ENCODE peak calls at places on chromosome 21, in five cellular contexts. Z, K, R, Q and Y are unnamed samples.

GRCh38 chr21:40531421-40531820 is 315.5 kb downstream of the DSCAM start:
- DNase-seq in Z (no peak), K (no peak), Q (no peak), R (peak; percentile 22), Y (no peak)

GRCh38 chr21:18772404-18772803 is 368.8 kb upstream of the TMPRSS15 start:
- DNase-seq in R (peak; percentile 66), K (no peak), Z (no peak), Q (no peak), Y (peak; percentile 89)

GRCh38 chr21:23021481-23021880 is 2023.3 kb downstream of the NCAM2 start:
- DNase-seq in Q (no peak), Z (no peak), R (no peak), K (no peak), Y (no peak)

GRCh38 chr21:19224090-19224489 is 820.5 kb upstream of the TMPRSS15 start:
- DNase-seq in R (no peak), Q (no peak), Z (no peak), K (no peak), Y (no peak)

GRCh38 chr21:43290529-43291346 is 121.9 kb downstream of the CRYAA start:
- DNase-seq in R (no peak), Q (no peak), K (peak; percentile 60), Z (no peak), Y (no peak)

GRCh38 chr21:43639470-43640178 is 19.7 kb downstream of the HSF2BP start:
- DNase-seq in Q (no peak), K (no peak), R (peak; percentile 21), Z (peak; percentile 50), Y (peak; percentile 22)

GRCh38 chr21:26138615-26139257 is 31.8 kb downstream of the APP start:
- DNase-seq in Q (no peak), K (no peak), R (no peak), Z (no peak), Y (no peak)

GRCh38 chr21:39037807-39038405 is 145.3 kb downstream of the PSMG1 start:
- DNase-seq in K (no peak), Z (no peak), R (no peak), Q (peak; percentile 56), Y (no peak)

GRCh38 chr21:26961704-26962103 is 5.2 kb downstream of the ADAMTS5 start:
- DNase-seq in Z (no peak), R (no peak), Q (no peak), K (no peak), Y (no peak)

GRCh38 chr21:26115346-26115745 is 55.2 kb downstream of the APP start:
- DNase-seq in K (no peak), R (no peak), Q (no peak), Z (no peak), Y (no peak)

GRCh38 chr21:33873116-33873515 is 42.5 kb downstream of the ATP5PO start:
- DNase-seq in R (no peak), Z (no peak), K (no peak), Q (no peak), Y (no peak)

GRCh38 chr21:25934771-25935224 is 200.0 kb downstream of the GABPA start:
- DNase-seq in Q (peak; percentile 92), R (peak; percentile 98), Z (peak; percentile 86), K (peak; percentile 64), Y (peak; percentile 96)

GRCh38 chr21:25772680-25773079 is 37.9 kb downstream of the GABPA start:
- DNase-seq in Q (no peak), K (no peak), Z (no peak), R (peak; percentile 3), Y (no peak)

GRCh38 chr21:38499296-38499695 is 1.0 kb upstream of the ERG start:
- DNase-seq in Z (no peak), Q (no peak), K (no peak), R (peak; percentile 60), Y (no peak)

GRCh38 chr21:14243461-14243860 is 27.5 kb downstream of the RBM11 start:
- DNase-seq in K (no peak), R (no peak), Z (no peak), Q (no peak), Y (no peak)

GRCh38 chr21:21199342-21200102 is 201.3 kb downstream of the NCAM2 start:
- DNase-seq in K (no peak), Z (no peak), Q (no peak), R (no peak), Y (no peak)

GRCh38 chr21:21200939-21201610 is 202.9 kb downstream of the NCAM2 start:
- DNase-seq in Q (no peak), Z (no peak), R (peak; percentile 30), K (no peak), Y (no peak)

GRCh38 chr21:21203822-21204339 is 205.7 kb downstream of the NCAM2 start:
- DNase-seq in Q (no peak), Z (no peak), R (no peak), K (no peak), Y (no peak)

GRCh38 chr21:21196848-21197247 is 198.6 kb downstream of the NCAM2 start:
- DNase-seq in R (no peak), Q (no peak), Z (no peak), K (no peak), Y (no peak)

DNA sequence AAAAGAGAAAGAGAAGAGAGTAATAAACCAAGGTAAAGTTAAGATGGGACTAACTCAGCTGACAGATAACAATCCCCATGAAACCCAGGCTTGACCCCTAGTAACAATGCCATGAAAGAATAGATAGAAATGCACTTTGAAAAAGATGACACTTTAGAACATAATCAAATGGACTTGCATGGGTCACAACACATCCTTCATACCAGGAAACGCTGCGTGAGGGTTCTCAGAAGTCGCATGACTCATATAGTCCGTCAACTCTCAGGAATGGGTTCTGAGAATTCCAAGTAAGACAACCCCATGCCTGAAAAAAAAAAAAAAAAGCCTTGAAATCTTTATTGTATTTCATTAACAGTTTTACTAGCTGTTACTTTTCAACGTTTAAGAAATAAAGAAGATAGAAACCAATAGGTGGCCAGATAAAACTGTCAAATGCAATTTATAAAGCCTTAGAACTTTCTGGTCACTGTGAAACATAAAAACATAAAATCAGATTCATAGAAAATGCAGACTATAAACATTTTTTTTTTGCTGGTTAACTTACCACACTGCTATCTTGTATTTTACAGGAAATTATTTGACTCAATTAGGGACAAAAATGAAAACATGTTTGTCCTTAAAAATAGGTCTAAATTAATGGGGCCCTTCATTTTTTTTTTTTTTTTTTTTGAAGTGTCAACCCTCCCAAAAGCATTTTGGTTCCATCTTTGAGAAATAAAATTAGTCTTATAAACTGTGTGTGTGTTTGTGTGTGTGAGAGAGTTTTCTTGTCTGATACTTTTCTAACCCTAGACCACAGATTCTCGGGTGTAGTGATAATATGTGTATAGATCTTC is 202.1 kb downstream of the NCAM2 start:
- DNase-seq in K (no peak), Z (peak; percentile 93), Q (peak; percentile 83), R (peak; percentile 100), Y (peak; percentile 98)
- H3K4me3 ChIP-seq in K (peak overlapping the region; percentile 34), Z (no peak overlapping the region), Q (peak overlapping the region; percentile 32), R (peak overlapping the region; percentile 37), Y (no peak overlapping the region)

GRCh38 chr21:35204125-35204524 is 155.0 kb upstream of the RUNX1 start:
- DNase-seq in R (peak; percentile 81), Z (no peak), K (no peak), Q (no peak), Y (peak; percentile 46)

GRCh38 chr21:35206141-35207125 is 157.3 kb upstream of the RUNX1 start:
- DNase-seq in Z (no peak), K (no peak), Q (no peak), R (peak; percentile 42), Y (no peak)

GRCh38 chr21:35207322-35207721 is 158.2 kb upstream of the RUNX1 start:
- DNase-seq in Q (no peak), R (no peak), K (no peak), Z (no peak), Y (no peak)

GRCh38 chr21:35203093-35204021 is 154.3 kb upstream of the RUNX1 start:
- DNase-seq in R (peak; percentile 93), K (no peak), Q (no peak), Z (no peak), Y (peak; percentile 93)

GRCh38 chr21:35204850-35205564 is 155.9 kb upstream of the RUNX1 start:
- DNase-seq in Z (peak; percentile 93), K (peak; percentile 80), R (peak; percentile 97), Q (peak; percentile 89), Y (peak; percentile 83)
- TF ChIP-seq CTCF in Z (peak; percentile 41), K (no peak), R (no peak), Q (no peak), Y (no peak)

DNA sequence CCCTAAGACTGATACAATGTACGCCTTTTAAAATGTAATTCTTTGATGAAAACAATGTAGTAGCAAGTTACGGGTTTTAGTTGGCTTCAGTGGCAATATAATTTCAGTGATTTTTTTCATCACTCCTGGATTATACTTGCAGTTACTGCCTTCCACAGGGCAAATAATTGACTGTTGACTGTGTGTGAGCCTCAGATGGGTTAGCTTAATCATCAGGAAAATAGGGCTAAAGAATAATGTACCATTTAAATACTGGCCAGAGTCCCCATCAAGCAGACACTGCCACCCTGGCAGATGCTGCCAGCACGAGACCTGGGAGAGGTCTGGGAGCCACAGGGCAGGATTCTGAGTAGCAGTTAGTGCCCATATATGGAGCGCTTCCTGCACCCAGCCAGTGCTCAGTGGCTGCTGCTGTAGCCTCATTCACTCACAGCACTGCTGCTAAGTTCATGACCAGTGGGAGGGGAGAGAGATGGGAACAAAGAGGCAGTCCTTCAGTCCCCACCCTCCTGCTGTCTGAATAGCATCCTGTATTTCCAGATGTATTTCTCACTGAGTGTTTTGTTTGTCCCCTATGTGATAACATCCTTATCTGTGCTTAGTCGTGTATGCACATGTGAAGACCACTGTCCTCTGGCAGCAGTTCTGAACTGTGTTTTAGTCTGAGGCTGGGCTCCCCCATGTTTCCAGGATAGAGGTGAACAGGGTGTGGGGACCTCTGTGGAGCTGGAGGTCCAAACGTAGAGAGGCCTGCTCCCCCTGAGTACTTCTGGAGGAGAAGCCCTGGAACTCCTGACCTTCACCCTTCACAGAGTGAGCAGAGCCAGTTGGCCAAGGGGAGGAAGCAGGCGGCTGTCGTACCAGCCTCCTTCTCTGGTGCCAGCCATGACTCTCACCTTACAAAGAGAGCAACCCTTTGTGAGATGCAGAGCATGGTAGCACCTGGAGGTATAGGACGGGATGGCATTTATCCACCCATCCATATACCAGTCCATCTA is 80.4 kb downstream of the ADARB1 start:
- DNase-seq in R (peak; percentile 86), Z (no peak), K (no peak), Q (peak; percentile 81), Y (peak; percentile 80)
- H3K4me3 ChIP-seq in R (no peak overlapping the region), Z (no peak overlapping the region), K (no peak overlapping the region), Q (no peak overlapping the region), Y (no peak overlapping the region)

GRCh38 chr21:37370152-37371040 is 3.8 kb downstream of the DYRK1A start:
- DNase-seq in Z (no peak), R (peak; percentile 65), Q (no peak), K (no peak), Y (peak; percentile 70)

GRCh38 chr21:37368536-37369279 is 2.1 kb downstream of the DYRK1A start:
- DNase-seq in K (no peak), Q (no peak), R (peak; percentile 53), Z (no peak), Y (no peak)

GRCh38 chr21:37367758-37368535 is 1.4 kb downstream of the DYRK1A start:
- DNase-seq in Z (no peak), K (peak; percentile 79), R (peak; percentile 55), Q (peak; percentile 73), Y (peak; percentile 37)

GRCh38 chr21:37371041-37371397 is 4.4 kb downstream of the DYRK1A start:
- DNase-seq in R (no peak), Q (no peak), Z (no peak), K (no peak), Y (no peak)

DNA sequence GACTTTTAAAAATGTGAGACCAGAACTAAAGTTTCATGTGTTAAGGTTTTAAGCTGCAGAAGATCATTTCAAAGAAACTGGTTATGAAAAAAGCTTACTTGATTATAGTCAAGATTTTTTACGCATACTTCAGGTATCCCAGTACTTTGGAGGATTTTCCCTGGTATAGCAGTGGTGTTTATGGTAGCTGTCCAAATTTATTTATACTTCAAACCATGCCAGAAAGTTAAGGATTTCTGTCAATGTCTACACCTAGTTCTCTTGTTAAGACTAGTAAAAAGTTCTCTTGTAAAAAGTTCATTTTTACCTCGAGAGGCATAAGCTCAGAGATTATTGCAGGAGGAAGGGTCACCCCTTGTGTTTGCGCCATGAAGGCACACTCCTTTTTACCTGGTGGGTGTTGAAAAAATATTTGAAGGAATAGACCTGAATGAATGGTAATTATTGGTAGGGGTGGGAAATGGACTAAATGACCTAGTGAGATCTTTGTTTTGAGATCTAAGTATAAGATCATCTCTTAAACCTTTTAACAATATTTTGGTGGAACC is 2.8 kb downstream of the DYRK1A start:
- DNase-seq in R (no peak), K (no peak), Q (no peak), Z (no peak), Y (no peak)
- TF ChIP-seq CTCF in R (no peak), K (no peak), Q (no peak), Z (no peak), Y (no peak)